ENCODE peak calls at places on chromosomes 16 and 17, in seven cellular contexts. L, Q, N, T, C, U and D are unnamed samples.

GRCh38 chr16:27231692-27232060 is 28.4 kb downstream of the KDM8 start:
- DNase-seq in N (no peak), Q (no peak), U (no peak), C (no peak), T (no peak), L (no peak), D (no peak)

GRCh38 chr17:82058855-82059249 is 6.8 kb downstream of the DUS1L start:
- DNase-seq in L (no peak), U (no peak), C (no peak), N (no peak), T (no peak), Q (no peak), D (no peak)

GRCh38 chr17:45896803-45897693 is 2.7 kb downstream of the MAPT start:
- DNase-seq in T (peak), L (no peak), N (no peak), C (no peak), U (no peak), Q (no peak), D (no peak)

GRCh38 chr16:3027983-3028715 is 4.3 kb downstream of the THOC6 start:
- DNase-seq in U (peak), C (peak), L (peak), N (peak), Q (peak), T (peak), D (peak)

GRCh38 chr17:55783684-55784245 is 32.9 kb downstream of the PCTP start:
- DNase-seq in C (peak), Q (no peak), T (peak), U (no peak), N (no peak), L (peak), D (no peak)

GRCh38 chr17:47205419-47205963 is 3.7 kb upstream of the MYL4 start:
- DNase-seq in N (no peak), U (peak), C (peak), L (no peak), T (peak), Q (peak), D (peak)

GRCh38 chr16:57446530-57447141 is 549 bp downstream of the CIAPIN1 start:
- DNase-seq in N (no peak), L (peak), C (peak), U (no peak), T (no peak), Q (peak), D (peak)

GRCh38 chr16:2500937-2501750 is 12.6 kb upstream of the ATP6V0C start:
- DNase-seq in C (peak), T (peak), N (peak), L (peak), Q (peak), U (no peak), D (peak)

GRCh38 chr17:68539536-68540469 is 27.6 kb downstream of the PRKAR1A start:
- DNase-seq in T (peak), L (peak), U (no peak), Q (no peak), C (peak), N (no peak), D (no peak)

GRCh38 chr17:13253746-13254410 is 236.1 kb upstream of the ELAC2 start:
- DNase-seq in L (no peak), U (no peak), C (no peak), Q (no peak), N (no peak), T (no peak), D (no peak)

GRCh38 chr16:85018529-85019236 is 7.3 kb upstream of the ZDHHC7 start:
- DNase-seq in T (no peak), N (no peak), U (no peak), Q (no peak), C (no peak), L (no peak), D (no peak)

GRCh38 chr16:65634291-65634690 is 512.4 kb upstream of the CDH11 start:
- DNase-seq in U (no peak), Q (no peak), T (no peak), C (no peak), L (peak), N (no peak), D (no peak)

GRCh38 chr16:85347213-85347591 is 234.9 kb upstream of the CIBAR2 start:
- DNase-seq in Q (no peak), C (peak), T (peak), L (peak), U (no peak), N (no peak), D (no peak)

GRCh38 chr17:76997981-76998531 is 129.9 kb downstream of the MGAT5B start:
- DNase-seq in U (no peak), T (no peak), Q (peak), L (peak), C (no peak), N (no peak), D (no peak)